ENCODE peak calls at places on chromosomes 11 and 22, in four cellular contexts. S is aorta, X is IMR-90, U is thoracic aorta. Z is an unnamed sample.

GRCh38 chr11:27392715-27393114 is 29.7 kb upstream of the CCDC34 start:
- DNase-seq in S (no peak), X (peak; percentile 90), U (no peak), Z (no peak)

GRCh38 chr11:128624269-128625170 is 37.2 kb upstream of the ETS1 start:
- DNase-seq in S (peak; percentile 46), X (no peak), U (no peak), Z (peak; percentile 61)

GRCh38 chr22:38338772-38339379 is 21.6 kb upstream of the CSNK1E start:
- DNase-seq in S (peak; percentile 9), X (no peak), U (no peak), Z (peak; percentile 14)

GRCh38 chr11:64268028-64268686 is 16.3 kb downstream of the BAD start:
- DNase-seq in S (peak; percentile 67), X (no peak), U (no peak), Z (no peak)

GRCh38 chr11:85718991-85719807 is 33.2 kb upstream of the CCDC89 start:
- DNase-seq in S (peak; percentile 69), X (peak; percentile 100), U (no peak), Z (no peak)

GRCh38 chr22:46502776-46503175 is 34.6 kb downstream of the CELSR1 start:
- DNase-seq in S (no peak), X (no peak), U (no peak), Z (no peak)

GRCh38 chr11:129505266-129505665 is 129.6 kb downstream of the BARX2 start:
- DNase-seq in S (no peak), X (no peak), U (no peak), Z (no peak)

GRCh38 chr11:11349051-11349450 is 4.0 kb downstream of the CSNK2A3 start:
- DNase-seq in S (no peak), X (no peak), U (no peak), Z (no peak)

GRCh38 chr11:7436657-7437056 is 48.6 kb upstream of the OLFML1 start:
- DNase-seq in S (peak; percentile 53), X (no peak), U (no peak), Z (no peak)

GRCh38 chr11:12704049-12704448 is 29.8 kb downstream of the TEAD1 start:
- DNase-seq in S (no peak), X (peak; percentile 93), U (no peak), Z (no peak)

GRCh38 chr22:46812786-46813185 is 50.3 kb downstream of the TBC1D22A start:
- DNase-seq in S (no peak), X (no peak), U (no peak), Z (no peak)

GRCh38 chr11:45102810-45103621 is 43.4 kb upstream of the PRDM11 start:
- DNase-seq in S (peak; percentile 71), X (peak; percentile 88), U (no peak), Z (no peak)

GRCh38 chr22:27973851-27974250 is 54.8 kb upstream of the PITPNB start:
- DNase-seq in S (no peak), X (no peak), U (no peak), Z (no peak)

GRCh38 chr11:120295110-120295509 is 30.0 kb upstream of the TLCD5 start:
- DNase-seq in S (no peak), X (no peak), U (no peak), Z (no peak)

GRCh38 chr11:120296554-120296953 is 28.5 kb upstream of the TLCD5 start:
- DNase-seq in S (no peak), X (no peak), U (no peak), Z (no peak)

GRCh38 chr11:120294096-120294495 is 31.0 kb upstream of the TLCD5 start:
- DNase-seq in S (no peak), X (no peak), U (no peak), Z (no peak)

GRCh38 chr11:120302001-120302805 is 22.9 kb upstream of the TLCD5 start:
- DNase-seq in S (no peak), X (no peak), U (no peak), Z (peak; percentile 91)

DNA sequence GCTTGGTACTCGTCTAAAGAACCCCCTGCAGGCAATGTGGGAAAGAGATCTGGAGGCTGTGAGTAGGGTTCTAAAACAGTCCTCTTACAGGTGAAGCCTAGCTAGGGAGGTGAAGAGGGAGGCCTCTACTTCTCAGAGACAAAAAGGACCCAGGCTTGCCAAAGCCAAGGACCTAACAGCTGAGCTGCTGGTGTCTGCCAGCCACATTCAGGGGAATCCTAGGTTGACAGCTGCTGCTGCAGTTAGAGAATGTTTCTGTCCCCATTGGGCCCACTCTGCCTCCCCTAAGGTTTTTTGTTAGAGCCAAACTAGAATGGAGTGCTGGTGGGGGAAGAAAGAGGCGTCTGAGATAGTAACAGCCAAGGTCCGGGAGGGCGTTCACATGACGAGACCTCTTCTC is 26.6 kb upstream of the TLCD5 start:
- DNase-seq in S (no peak), X (no peak), U (no peak), Z (no peak)
- H3K4me1 ChIP-seq in S (no peaks in the 10 kb centered on the region), X (no peaks in the 10 kb centered on the region), U (peaks cover 8% of the 10 kb centered on the region), Z (peaks cover 21% of the 10 kb centered on the region)

GRCh38 chr11:3907590-3907989 is 52.1 kb downstream of the STIM1 start:
- DNase-seq in S (no peak), X (no peak), U (no peak), Z (no peak)

GRCh38 chr11:3904228-3904627 is 48.8 kb downstream of the STIM1 start:
- DNase-seq in S (no peak), X (no peak), U (no peak), Z (no peak)

GRCh38 chr11:3906166-3906565 is 50.7 kb downstream of the STIM1 start:
- DNase-seq in S (no peak), X (no peak), U (no peak), Z (no peak)

GRCh38 chr11:3903207-3903896 is 47.9 kb downstream of the STIM1 start:
- DNase-seq in S (no peak), X (no peak), U (no peak), Z (no peak)

GRCh38 chr11:3905080-3905953 is 49.9 kb downstream of the STIM1 start:
- DNase-seq in S (no peak), X (peak; percentile 76), U (no peak), Z (peak; percentile 57)
- H3K4me3 ChIP-seq in S (no peak overlapping the region), X (no peak overlapping the region), U (no peak overlapping the region), Z (no peak overlapping the region)

GRCh38 chr11:61004841-61005240 is 33.4 kb downstream of the CD6 start:
- DNase-seq in S (no peak), X (no peak), U (no peak), Z (no peak)
- H3K27ac ChIP-seq in S (no peak overlapping the region), X (no peak overlapping the region), U (no peak overlapping the region), Z (no peak overlapping the region)

GRCh38 chr11:75350743-75351540 is 519 bp downstream of the ARRB1 start:
- DNase-seq in S (peak; percentile 82), X (peak; percentile 46), U (no peak), Z (peak; percentile 81)

GRCh38 chr11:75351541-75352416 is at the start of gene ARRB1:
- DNase-seq in S (peak; percentile 81), X (no peak), U (no peak), Z (peak; percentile 88)

GRCh38 chr11:75350122-75350742 is 1.2 kb downstream of the ARRB1 start:
- DNase-seq in S (peak; percentile 38), X (no peak), U (no peak), Z (no peak)

GRCh38 chr11:75347781-75348613 is 3.5 kb downstream of the ARRB1 start:
- DNase-seq in S (peak; percentile 68), X (peak; percentile 98), U (no peak), Z (no peak)

GRCh38 chr11:75349540-75350116 is 1.8 kb downstream of the ARRB1 start:
- DNase-seq in S (peak; percentile 76), X (no peak), U (no peak), Z (peak; percentile 77)
- H3K4me1 ChIP-seq in S (no peaks in the 10 kb centered on the region), X (peaks cover 39% of the 10 kb centered on the region), U (peaks cover 54% of the 10 kb centered on the region), Z (peaks cover 67% of the 10 kb centered on the region)

DNA sequence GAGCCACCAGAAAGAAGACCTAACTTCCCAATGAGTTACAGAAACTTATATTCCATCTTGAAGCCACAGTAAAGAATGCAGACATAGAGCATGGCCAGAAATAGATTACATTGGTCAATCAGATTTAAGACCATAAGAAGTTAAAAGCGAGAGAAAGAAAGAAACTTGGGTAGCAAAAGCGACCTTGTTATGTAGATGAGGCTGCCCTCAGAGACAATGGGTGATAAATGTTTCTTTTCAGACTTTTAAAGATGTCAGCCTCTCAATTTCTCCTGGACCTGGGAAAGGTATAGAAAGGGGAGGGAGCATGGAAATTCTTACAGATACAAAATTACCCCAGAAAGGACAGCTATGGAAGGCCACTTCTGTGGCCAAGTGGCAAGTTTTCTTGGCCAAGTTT is 732.6 kb upstream of the LUZP2 start:
- DNase-seq in S (no peak), X (no peak), U (no peak), Z (no peak)
- H3K4me3 ChIP-seq in S (no peak overlapping the region), X (no peak overlapping the region), U (no peak overlapping the region), Z (no peak overlapping the region)

GRCh38 chr11:72411623-72412532 is 22.5 kb downstream of the CLPB start:
- DNase-seq in S (no peak), X (no peak), U (no peak), Z (no peak)
- H3K27ac ChIP-seq in S (no peak overlapping the region), X (no peak overlapping the region), U (no peak overlapping the region), Z (peak overlapping the region; percentile 85)

GRCh38 chr11:119317592-119318239 is 786 bp upstream of the MCAM start:
- DNase-seq in S (no peak), X (no peak), U (no peak), Z (no peak)

GRCh38 chr11:119320593-119321524 is 3.9 kb upstream of the MCAM start:
- DNase-seq in S (peak; percentile 80), X (peak; percentile 65), U (no peak), Z (peak; percentile 64)

GRCh38 chr11:119318240-119319135 is 1.6 kb upstream of the MCAM start:
- DNase-seq in S (no peak), X (peak; percentile 81), U (no peak), Z (no peak)

GRCh38 chr11:119319702-119320592 is 3.0 kb upstream of the MCAM start:
- DNase-seq in S (no peak), X (no peak), U (no peak), Z (no peak)

GRCh38 chr11:119319136-119319701 is 2.3 kb upstream of the MCAM start:
- DNase-seq in S (no peak), X (no peak), U (no peak), Z (no peak)
- H3K4me1 ChIP-seq in S (no peaks in the 10 kb centered on the region), X (peaks cover 49% of the 10 kb centered on the region), U (peaks cover 70% of the 10 kb centered on the region), Z (peaks cover 84% of the 10 kb centered on the region)

GRCh38 chr11:20023082-20023426 is 137.2 kb downstream of the DBX1 start:
- DNase-seq in S (no peak), X (no peak), U (no peak), Z (no peak)
- H3K4me3 ChIP-seq in S (no peak overlapping the region), X (no peak overlapping the region), U (peak overlapping the region; percentile 42), Z (no peak overlapping the region)

DNA sequence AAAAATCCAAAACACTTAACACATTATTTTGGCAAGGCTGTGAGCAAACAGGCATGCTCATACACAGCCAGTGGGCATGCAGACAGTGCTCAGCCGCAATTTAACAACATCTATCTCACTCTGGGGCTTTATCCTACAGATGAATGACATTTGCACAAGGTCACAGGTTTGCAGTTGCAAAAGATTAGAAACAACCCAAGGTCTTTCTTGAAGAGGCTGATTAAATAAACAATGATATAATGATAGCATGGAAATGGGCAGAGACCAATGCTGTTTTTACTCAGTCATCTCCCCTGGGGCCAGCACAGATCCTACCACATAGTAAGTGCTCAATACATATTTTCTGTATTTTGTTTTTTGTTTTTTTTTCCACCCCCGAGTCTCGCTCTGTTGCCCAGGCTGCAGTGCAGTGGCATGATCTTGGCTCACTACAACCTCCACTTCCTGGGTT is 9.4 kb downstream of the A4GALT start:
- DNase-seq in S (no peak), X (no peak), U (no peak), Z (no peak)
- H3K27ac ChIP-seq in S (no peak overlapping the region), X (no peak overlapping the region), U (no peak overlapping the region), Z (peak overlapping the region; percentile 41)

Z was measured in lower lobe of right lung.